ENCODE peak calls at places on chromosomes 12 and 14, in six cellular contexts. W is left colon; R is hepatic stellate cell; B is stimulated activated CD4-positive, alpha-beta T cell treated with anti-CD3 and anti-CD28 coated beads, TNF-alpha, amount 100 ng/mL, for 4 hours; D is stimulated activated CD8-positive, alpha-beta memory T cell treated with anti-CD3 and anti-CD28 coated beads, Interleukin-4, amount 100 ng/mL, for 4 hours; H is mucosa of gallbladder. F is an unnamed sample.
A peak's percentile ranks its signal among the peaks of the same experiment; 100 is the strongest.

GRCh38 chr14:105491366-105492006 is 440 bp downstream of the TEDC1 start:
- DNase-seq in W (peak; percentile 85), R (peak; percentile 64), B (peak; percentile 79), D (peak; percentile 65), H (no peak), F (no peak)

GRCh38 chr12:45730842-45731336 is 1.4 kb downstream of the ARID2 start:
- DNase-seq in W (no peak), R (no peak), B (no peak), D (no peak), H (no peak), F (peak; percentile 51)

GRCh38 chr14:35215110-35215872 is 76.9 kb upstream of the PSMA6 start:
- DNase-seq in W (no peak), R (peak; percentile 14), B (no peak), D (no peak), H (no peak), F (no peak)

GRCh38 chr12:131368073-131369071 is 342.5 kb upstream of the SFSWAP start:
- DNase-seq in W (no peak), R (no peak), B (no peak), D (no peak), H (no peak), F (no peak)

GRCh38 chr12:109795023-109795422 is 38.2 kb downstream of the TRPV4 start:
- DNase-seq in W (no peak), R (peak; percentile 54), B (no peak), D (no peak), H (no peak), F (no peak)

GRCh38 chr12:109609256-109609821 is 35.7 kb downstream of the MVK start:
- DNase-seq in W (no peak), R (no peak), B (no peak), D (no peak), H (no peak), F (no peak)

GRCh38 chr12:16610743-16611142 is 4.8 kb upstream of the LMO3 start:
- DNase-seq in W (no peak), R (no peak), B (no peak), D (no peak), H (no peak), F (no peak)

GRCh38 chr12:123971770-123972447 is 722 bp downstream of the CCDC92 start:
- DNase-seq in W (peak; percentile 58), R (no peak), B (no peak), D (no peak), H (peak; percentile 21), F (no peak)

GRCh38 chr14:101810897-101811620 is 49.5 kb downstream of the PPP2R5C start:
- DNase-seq in W (no peak), R (no peak), B (no peak), D (no peak), H (no peak), F (no peak)

GRCh38 chr14:81991998-81992397 is 458.3 kb upstream of the SEL1L start:
- DNase-seq in W (no peak), R (no peak), B (no peak), D (no peak), H (no peak), F (no peak)

GRCh38 chr12:124837958-124838803 is 25.5 kb downstream of the SCARB1 start:
- DNase-seq in W (peak; percentile 89), R (peak; percentile 88), B (no peak), D (no peak), H (peak; percentile 95), F (no peak)

GRCh38 chr14:21070083-21070609 is at the start of gene ARHGEF40:
- DNase-seq in W (peak; percentile 69), R (peak; percentile 70), B (no peak), D (no peak), H (peak; percentile 57), F (no peak)

GRCh38 chr12:66059670-66060069 is 70.9 kb downstream of the LLPH start:
- DNase-seq in W (no peak), R (no peak), B (no peak), D (no peak), H (no peak), F (no peak)

GRCh38 chr14:90782892-90783291 is 33.3 kb downstream of the TTC7B start:
- DNase-seq in W (no peak), R (no peak), B (no peak), D (no peak), H (no peak), F (no peak)

GRCh38 chr12:75137896-75138295 is 71.7 kb downstream of the KCNC2 start:
- DNase-seq in W (no peak), R (no peak), B (no peak), D (no peak), H (no peak), F (no peak)

GRCh38 chr12:48000878-48001321 is 3.4 kb downstream of the COL2A1 start:
- DNase-seq in W (no peak), R (peak; percentile 82), B (no peak), D (no peak), H (no peak), F (no peak)

GRCh38 chr14:103118019-103118662 is 5.1 kb upstream of the TNFAIP2 start:
- DNase-seq in W (peak; percentile 58), R (no peak), B (no peak), D (no peak), H (peak; percentile 67), F (no peak)

GRCh38 chr12:32176606-32177005 is 70.0 kb downstream of the BICD1 start:
- DNase-seq in W (no peak), R (no peak), B (no peak), D (no peak), H (no peak), F (no peak)

GRCh38 chr14:26414933-26415332 is 182.9 kb downstream of the NOVA1 start:
- DNase-seq in W (no peak), R (no peak), B (no peak), D (no peak), H (no peak), F (no peak)

GRCh38 chr14:96584907-96585671 is 82.9 kb downstream of the PAPOLA start:
- DNase-seq in W (no peak), R (no peak), B (no peak), D (no peak), H (no peak), F (no peak)

GRCh38 chr12:68855771-68856170 is 47.8 kb downstream of the MDM2 start:
- DNase-seq in W (no peak), R (no peak), B (no peak), D (no peak), H (no peak), F (no peak)

GRCh38 chr12:25427328-25428249 is 125.5 kb downstream of the LMNTD1 start:
- DNase-seq in W (no peak), R (no peak), B (no peak), D (no peak), H (no peak), F (no peak)

GRCh38 chr12:99277566-99277965 is 370.0 kb upstream of the GARIN6 start:
- DNase-seq in W (no peak), R (no peak), B (no peak), D (no peak), H (no peak), F (no peak)

GRCh38 chr14:26593377-26593776 is 4.5 kb downstream of the NOVA1 start:
- DNase-seq in W (no peak), R (no peak), B (no peak), D (no peak), H (no peak), F (no peak)

GRCh38 chr14:74444866-74445265 is 18.9 kb upstream of the SYNDIG1L start:
- DNase-seq in W (no peak), R (no peak), B (no peak), D (no peak), H (no peak), F (no peak)

GRCh38 chr14:68147331-68147730 is 327.8 kb downstream of the RAD51B start:
- DNase-seq in W (no peak), R (no peak), B (no peak), D (no peak), H (no peak), F (no peak)

GRCh38 chr14:77342726-77343397 is 22.0 kb downstream of the GSTZ1 start:
- DNase-seq in W (no peak), R (no peak), B (no peak), D (no peak), H (no peak), F (no peak)

GRCh38 chr14:94121485-94121884 is 7.9 kb downstream of the IFI27L2 start:
- DNase-seq in W (no peak), R (no peak), B (no peak), D (no peak), H (no peak), F (no peak)

GRCh38 chr14:68284333-68284732 is 464.8 kb downstream of the RAD51B start:
- DNase-seq in W (no peak), R (no peak), B (no peak), D (no peak), H (no peak), F (no peak)

GRCh38 chr14:104766256-104766862 is 13.4 kb downstream of the SIVA1 start:
- DNase-seq in W (no peak), R (no peak), B (no peak), D (no peak), H (no peak), F (no peak)

GRCh38 chr14:77094672-77095284 is 3.3 kb upstream of the CIPC start:
- DNase-seq in W (peak; percentile 89), R (peak; percentile 73), B (peak; percentile 58), D (peak; percentile 57), H (peak; percentile 83), F (peak; percentile 31)

GRCh38 chr12:47634127-47634526 is 71.7 kb downstream of the RPAP3 start:
- DNase-seq in W (no peak), R (no peak), B (no peak), D (no peak), H (no peak), F (no peak)

GRCh38 chr14:52729585-52729924 is 411 bp upstream of the STYX start:
- DNase-seq in W (no peak), R (no peak), B (no peak), D (no peak), H (no peak), F (no peak)

GRCh38 chr14:82067221-82067620 is 533.6 kb upstream of the SEL1L start:
- DNase-seq in W (no peak), R (no peak), B (no peak), D (no peak), H (no peak), F (no peak)

GRCh38 chr12:124827588-124828184 is 36.0 kb downstream of the SCARB1 start:
- DNase-seq in W (no peak), R (no peak), B (no peak), D (no peak), H (no peak), F (no peak)

GRCh38 chr12:125549171-125549570 is 483.9 kb downstream of the AACS start:
- DNase-seq in W (no peak), R (no peak), B (no peak), D (no peak), H (no peak), F (no peak)